ENCODE peak calls at places on chromosomes 6 and 20, in ten cellular contexts. W is choroid plexus epithelial cell, B is ascending aorta, O is fibroblast of pulmonary artery, M is BJ, L is ovary, K is HCT116, J is A549, Y is AG04449, R is AG10803. S is an unnamed sample.
A peak's percentile ranks its signal among the peaks of the same experiment; 100 is the strongest.

GRCh38 chr6:156832166-156832743 is 55.1 kb downstream of the ARID1B start:
- DNase-seq in L (peak; percentile 32), B (no peak), K (peak; percentile 16), Y (no peak), R (peak; percentile 58), W (peak; percentile 80), O (peak; percentile 68), M (no peak), J (peak; percentile 9), S (no peak)

GRCh38 chr6:90110971-90111370 is 185.7 kb downstream of the BACH2 start:
- DNase-seq in L (no peak), M (no peak), J (no peak), K (no peak), Y (no peak), O (no peak), B (no peak), R (no peak), W (no peak), S (no peak)

GRCh38 chr20:8388146-8388545 is 256.1 kb downstream of the PLCB1 start:
- DNase-seq in L (no peak), O (peak; percentile 44), M (peak; percentile 58), Y (peak; percentile 29), J (no peak), W (peak; percentile 28), B (no peak), K (no peak), R (peak; percentile 84), S (peak; percentile 52)

GRCh38 chr6:127300411-127300810 is 33.7 kb downstream of the RNF146 start:
- DNase-seq in Y (peak; percentile 76), R (peak; percentile 92), B (no peak), M (peak; percentile 74), W (peak; percentile 83), O (peak; percentile 77), K (no peak), L (no peak), J (no peak), S (peak; percentile 58)

GRCh38 chr6:66897576-66897975 is 1190.5 kb upstream of the EYS start:
- DNase-seq in W (peak; percentile 75), Y (no peak), K (no peak), M (no peak), L (no peak), R (peak; percentile 38), O (peak; percentile 73), J (no peak), B (no peak), S (peak; percentile 41)

GRCh38 chr6:100862063-100862462 is 19.1 kb downstream of the ASCC3 start:
- DNase-seq in J (no peak), O (no peak), B (no peak), R (no peak), M (no peak), L (no peak), K (no peak), W (no peak), Y (no peak), S (no peak)

GRCh38 chr6:158040051-158040803 is 58.6 kb downstream of the SYNJ2 start:
- DNase-seq in M (peak; percentile 92), K (peak; percentile 83), J (peak; percentile 88), O (peak; percentile 98), W (peak; percentile 98), L (peak; percentile 54), B (no peak), R (peak; percentile 90), Y (peak; percentile 95), S (peak; percentile 89)

GRCh38 chr20:20969701-20970100 is 136.5 kb downstream of the LINC00237 start:
- DNase-seq in M (no peak), W (no peak), O (no peak), R (no peak), K (no peak), L (no peak), B (no peak), Y (no peak), J (no peak), S (no peak)

GRCh38 chr6:30196376-30196775 is 16.8 kb downstream of the TRIM26 start:
- DNase-seq in Y (no peak), L (no peak), M (no peak), R (no peak), W (no peak), J (no peak), O (no peak), K (no peak), B (no peak), S (no peak)

GRCh38 chr6:156886409-156886808 is 109.2 kb downstream of the ARID1B start:
- DNase-seq in J (no peak), O (peak; percentile 54), W (peak; percentile 24), M (no peak), K (no peak), L (no peak), B (no peak), R (no peak), Y (no peak), S (no peak)

GRCh38 chr6:27889628-27890315 is 22.4 kb downstream of the OR2B2 start:
- DNase-seq in Y (no peak), K (peak; percentile 16), R (no peak), M (no peak), J (no peak), L (no peak), W (no peak), O (no peak), B (no peak), S (no peak)

GRCh38 chr6:27888576-27888975 is 23.6 kb downstream of the OR2B2 start:
- DNase-seq in M (no peak), R (no peak), Y (no peak), O (no peak), J (no peak), K (no peak), W (no peak), B (no peak), L (no peak), S (no peak)

GRCh38 chr6:27891300-27891913 is 20.8 kb downstream of the OR2B2 start:
- DNase-seq in B (no peak), L (no peak), M (no peak), Y (no peak), R (no peak), O (no peak), K (no peak), J (no peak), W (no peak), S (no peak)

GRCh38 chr6:27890351-27891299 is 21.6 kb downstream of the OR2B2 start:
- DNase-seq in O (peak; percentile 97), R (peak; percentile 93), K (peak; percentile 97), Y (peak; percentile 82), M (peak; percentile 89), J (peak; percentile 66), W (peak; percentile 96), B (no peak), L (no peak), S (peak; percentile 89)

DNA sequence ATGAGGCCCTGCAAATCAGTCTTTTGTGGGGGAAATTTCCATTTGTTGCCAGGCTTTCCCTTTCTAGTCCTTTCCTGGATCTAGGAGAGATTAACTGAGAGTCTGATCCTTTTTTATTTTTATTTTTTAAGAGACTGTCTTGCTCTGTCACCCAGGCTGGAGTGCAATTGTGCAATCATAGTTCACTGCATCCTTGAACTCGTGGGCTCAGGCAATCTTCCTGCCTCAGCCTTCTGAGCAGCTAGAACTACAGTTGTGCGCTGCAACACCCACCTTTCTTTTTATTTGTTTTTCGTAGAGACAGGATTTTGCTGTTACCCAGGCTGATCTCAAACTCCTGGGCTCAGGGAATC is 22.9 kb downstream of the OR2B2 start:
- DNase-seq in W (no peak), Y (no peak), L (no peak), M (no peak), J (no peak), R (no peak), O (no peak), B (no peak), K (no peak), S (no peak)
- H3K4me3 ChIP-seq in W (no peak overlapping the region), Y (peak overlapping the region; percentile 8), L (no peak overlapping the region), M (no peak overlapping the region), J (peak overlapping the region; percentile 73), R (no peak overlapping the region), O (no peak overlapping the region), B (no peak overlapping the region), K (no peak overlapping the region), S (no peak overlapping the region)

DNA sequence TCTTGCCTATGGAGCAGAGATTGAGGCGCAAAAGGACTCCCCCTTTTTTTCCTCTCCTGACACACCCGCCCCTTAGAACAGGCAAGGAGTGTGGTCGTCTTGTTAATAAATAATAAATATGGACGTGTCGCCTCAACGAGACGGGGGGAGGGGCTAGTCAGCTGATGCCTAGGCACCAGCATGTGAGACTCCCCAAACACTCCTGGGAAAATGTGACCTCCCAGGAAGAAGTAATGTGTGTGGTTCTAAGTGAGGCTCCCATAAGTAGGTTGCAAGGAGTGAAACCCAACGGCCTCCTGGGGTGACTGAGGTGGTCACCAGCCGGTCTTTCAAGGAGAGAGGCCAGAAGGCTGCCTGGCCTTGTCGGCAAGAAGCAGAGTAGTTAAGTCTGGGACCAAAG is 1.1 kb upstream of the FAXC start:
- DNase-seq in L (no peak), O (no peak), Y (no peak), B (no peak), M (no peak), R (no peak), K (no peak), J (no peak), W (no peak), S (no peak)
- H3K4me3 ChIP-seq in L (no peak overlapping the region), O (no peak overlapping the region), Y (no peak overlapping the region), B (peak overlapping the region; percentile 77), M (no peak overlapping the region), R (no peak overlapping the region), K (peak overlapping the region; percentile 51), J (peak overlapping the region; percentile 68), W (peak overlapping the region; percentile 8), S (no peak overlapping the region)

GRCh38 chr6:119311514-119312142 is 37.9 kb downstream of the MAN1A1 start:
- DNase-seq in R (no peak), M (no peak), L (no peak), O (no peak), J (no peak), W (no peak), Y (no peak), B (no peak), K (no peak), S (no peak)

GRCh38 chr6:119307041-119307440 is 42.5 kb downstream of the MAN1A1 start:
- DNase-seq in R (no peak), M (no peak), W (no peak), K (no peak), B (no peak), J (no peak), Y (no peak), L (no peak), O (no peak), S (no peak)

GRCh38 chr6:119310486-119311036 is 39.0 kb downstream of the MAN1A1 start:
- DNase-seq in B (no peak), J (no peak), Y (no peak), R (no peak), K (no peak), L (no peak), W (peak; percentile 64), O (peak; percentile 42), M (no peak), S (no peak)

GRCh38 chr6:119308048-119308570 is 41.5 kb downstream of the MAN1A1 start:
- DNase-seq in R (peak; percentile 86), M (peak; percentile 26), K (peak; percentile 51), J (no peak), B (no peak), L (no peak), W (peak; percentile 84), O (peak; percentile 62), Y (no peak), S (peak; percentile 64)

GRCh38 chr6:119308994-119309657 is 40.4 kb downstream of the MAN1A1 start:
- DNase-seq in J (no peak), K (no peak), Y (no peak), L (no peak), R (peak; percentile 42), B (no peak), O (no peak), W (no peak), M (no peak), S (no peak)
- H3K4me3 ChIP-seq in J (no peak overlapping the region), K (no peak overlapping the region), Y (no peak overlapping the region), L (no peak overlapping the region), R (no peak overlapping the region), B (no peak overlapping the region), O (no peak overlapping the region), W (no peak overlapping the region), M (no peak overlapping the region), S (no peak overlapping the region)

GRCh38 chr6:41747256-41748101 is at the start of gene PGC:
- DNase-seq in M (no peak), R (no peak), Y (no peak), O (peak; percentile 34), J (no peak), K (no peak), L (no peak), W (no peak), B (no peak), S (no peak)
- H3K4me3 ChIP-seq in M (no peak within 1 kb of the TSS), R (no peak within 1 kb of the TSS), Y (no peak within 1 kb of the TSS), O (no peak within 1 kb of the TSS), J (no peak within 1 kb of the TSS), K (no peak within 1 kb of the TSS), L (no peak within 1 kb of the TSS), W (no peak within 1 kb of the TSS), B (no peak within 1 kb of the TSS), S (no peak within 1 kb of the TSS)

S was measured in skeletal muscle cell.